ENCODE peak calls at places on chromosomes 4 and X, in six cellular contexts. V is choroid plexus epithelial cell, B is right lobe of liver, E is psoas muscle, W is progenitor cell of endocrine pancreas, P is fibroblast of the aortic adventitia. C is an unnamed sample.

GRCh38 chrX:134459683-134460004 is 321 bp upstream of the HPRT1 start:
- DNase-seq in V (peak; percentile 21), B (no peak), E (no peak), W (no peak), P (peak; percentile 15), C (no peak)

GRCh38 chr4:23028875-23029274 is 336.1 kb downstream of the GBA3 start:
- DNase-seq in V (no peak), B (no peak), E (no peak), W (no peak), P (no peak), C (no peak)

GRCh38 chrX:31038585-31039326 is 33.1 kb downstream of the FTHL17 start:
- DNase-seq in V (peak; percentile 63), B (no peak), E (no peak), W (no peak), P (peak; percentile 38), C (peak; percentile 47)

GRCh38 chr4:169724251-169724650 is 33.5 kb downstream of the HPF1 start:
- DNase-seq in V (peak; percentile 38), B (no peak), E (no peak), W (no peak), P (peak; percentile 79), C (no peak)

GRCh38 chrX:52574416-52575275 is 57.8 kb upstream of the XAGE1B start:
- DNase-seq in V (peak; percentile 75), B (no peak), E (no peak), W (no peak), P (peak; percentile 69), C (peak; percentile 26)

GRCh38 chrX:132963846-132964245 is 5.4 kb upstream of the HS6ST2 start:
- DNase-seq in V (no peak), B (no peak), E (no peak), W (no peak), P (no peak), C (no peak)

GRCh38 chr4:174474457-174475075 is 47.7 kb downstream of the HPGD start:
- DNase-seq in V (no peak), B (no peak), E (peak; percentile 46), W (no peak), P (no peak), C (no peak)

GRCh38 chrX:44872319-44872816 is 620 bp upstream of the KDM6A start:
- DNase-seq in V (peak; percentile 14), B (no peak), E (no peak), W (peak; percentile 42), P (no peak), C (peak; percentile 43)

GRCh38 chr4:153649572-153649991 is 34.5 kb upstream of the TLR2 start:
- DNase-seq in V (peak; percentile 51), B (no peak), E (no peak), W (no peak), P (no peak), C (no peak)

GRCh38 chr4:163603246-163603645 is 108.8 kb downstream of the TMA16 start:
- DNase-seq in V (peak; percentile 1), B (no peak), E (no peak), W (no peak), P (no peak), C (no peak)

GRCh38 chrX:13520931-13521330 is 48.5 kb upstream of the EGFL6 start:
- DNase-seq in V (peak; percentile 5), B (no peak), E (no peak), W (no peak), P (peak; percentile 56), C (no peak)

GRCh38 chrX:67622053-67622452 is 78.2 kb downstream of the AR start:
- DNase-seq in V (no peak), B (no peak), E (no peak), W (no peak), P (no peak), C (no peak)

GRCh38 chr4:138010639-138011038 is 231.5 kb downstream of the SLC7A11 start:
- DNase-seq in V (no peak), B (no peak), E (no peak), W (no peak), P (no peak), C (no peak)

GRCh38 chr4:142883433-142883832 is 37.3 kb upstream of the INPP4B start:
- DNase-seq in V (peak; percentile 28), B (no peak), E (no peak), W (no peak), P (peak; percentile 2), C (no peak)

GRCh38 chr4:80070880-80071620 is 2.0 kb downstream of the ANTXR2 start:
- DNase-seq in V (peak; percentile 36), B (no peak), E (no peak), W (no peak), P (peak; percentile 39), C (no peak)

GRCh38 chr4:1300466-1301455 is 11.1 kb downstream of the MAEA start:
- DNase-seq in V (peak; percentile 70), B (no peak), E (peak; percentile 82), W (no peak), P (peak; percentile 9), C (no peak)

GRCh38 chr4:38920186-38920585 is 52.6 kb downstream of the FAM114A1 start:
- DNase-seq in V (peak; percentile 30), B (no peak), E (no peak), W (no peak), P (peak; percentile 27), C (no peak)

GRCh38 chrX:19721726-19722370 is 165.6 kb downstream of the SH3KBP1 start:
- DNase-seq in V (no peak), B (peak; percentile 68), E (no peak), W (no peak), P (no peak), C (no peak)

GRCh38 chrX:103607385-103608304 is at the start of gene TCEAL3:
- DNase-seq in V (peak; percentile 39), B (peak; percentile 46), E (peak; percentile 71), W (peak; percentile 30), P (peak; percentile 34), C (peak; percentile 54)

DNA sequence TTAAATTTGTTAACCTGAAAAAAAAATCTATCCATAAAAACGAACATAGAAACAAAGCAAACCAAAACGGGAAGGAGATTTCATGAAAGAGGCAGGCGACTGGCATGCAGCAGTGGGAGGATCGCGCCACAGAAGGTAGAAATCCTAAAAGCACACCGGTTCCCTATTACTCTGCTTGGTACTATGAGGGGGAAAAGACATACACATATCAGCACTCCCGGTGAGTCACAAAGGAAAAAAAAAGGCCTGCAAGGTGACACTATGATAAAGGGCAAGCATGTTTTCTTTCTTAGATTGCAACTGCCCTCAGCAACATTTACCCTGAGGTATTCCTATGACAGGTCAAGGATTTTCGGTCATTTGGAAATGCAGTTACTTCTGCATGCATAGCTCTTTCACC is 60.6 kb upstream of the NAP1L5 start:
- DNase-seq in V (no peak), B (no peak), E (no peak), W (no peak), P (no peak), C (no peak)
- TF ChIP-seq CTCF in V (no peak), B (no peak), E (no peak), W (no peak), P (no peak), C (no peak)

GRCh38 chr4:3514806-3515421 is 17.3 kb downstream of the LRPAP1 start:
- DNase-seq in V (no peak), B (no peak), E (peak; percentile 53), W (no peak), P (no peak), C (peak; percentile 48)
- TF ChIP-seq CTCF in V (peak; percentile 38), B (no peak), E (no peak), W (peak; percentile 50), P (peak; percentile 22), C (peak; percentile 27)

DNA sequence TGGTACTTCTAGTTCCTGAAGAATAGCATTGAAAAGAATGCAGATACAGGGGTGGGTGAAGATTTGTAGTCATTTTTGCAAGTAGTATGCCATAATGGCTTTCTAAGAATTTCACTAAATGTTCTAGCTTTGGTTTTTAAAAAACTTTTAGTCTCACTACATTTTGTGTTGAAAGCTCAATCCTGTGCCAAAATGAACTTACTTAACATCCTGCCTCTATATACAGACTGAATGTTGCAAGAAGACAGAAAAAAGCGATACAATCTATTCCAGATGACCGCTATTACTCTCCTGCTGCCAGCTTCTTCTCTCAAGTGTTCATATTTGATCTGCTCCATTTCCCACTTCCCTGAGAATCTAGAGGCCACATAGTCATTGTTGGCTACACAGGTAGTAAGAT is 977.0 kb upstream of the ADGRL3 start:
- DNase-seq in V (peak; percentile 59), B (no peak), E (no peak), W (no peak), P (no peak), C (no peak)
- TF ChIP-seq CTCF in V (no peak), B (no peak), E (no peak), W (no peak), P (no peak), C (no peak)

DNA sequence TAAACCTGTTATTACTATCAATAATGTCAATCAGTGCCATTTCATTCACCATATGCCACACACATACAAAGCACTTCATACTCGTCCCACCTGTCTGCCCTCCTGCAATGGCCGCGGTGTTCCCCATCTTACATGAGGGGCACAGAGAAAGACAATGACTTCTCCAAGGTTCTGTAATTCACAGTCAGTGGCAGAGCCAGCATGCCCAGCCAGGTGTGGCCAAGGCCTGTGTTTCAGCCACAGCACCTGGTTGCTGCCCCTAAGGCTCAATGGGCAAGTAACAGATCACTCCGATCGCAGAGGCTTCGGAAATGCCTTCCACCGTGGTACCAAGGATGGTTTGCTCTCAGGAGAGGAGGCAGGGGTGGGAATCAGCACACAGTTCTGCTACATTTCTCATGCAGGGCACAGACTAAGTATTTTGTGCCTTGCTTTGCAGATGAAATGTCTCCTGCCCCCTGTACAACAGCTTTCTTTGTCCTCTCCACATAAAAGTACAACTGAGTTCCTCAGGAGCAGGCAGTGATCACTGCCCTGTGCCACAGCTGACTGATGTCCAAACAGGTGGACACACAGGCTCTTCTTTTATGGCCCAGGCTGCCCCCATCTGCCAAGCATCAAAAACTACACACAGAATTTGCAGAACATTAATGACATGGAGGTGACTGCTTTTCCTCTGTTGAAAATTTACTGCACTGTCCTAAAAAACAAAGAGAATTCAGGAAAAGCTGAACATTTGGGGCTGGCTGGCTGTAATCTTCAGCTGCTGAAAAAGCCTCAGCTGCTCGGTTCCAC is 10.8 kb downstream of the AFAP1 start:
- DNase-seq in V (peak; percentile 67), B (no peak), E (no peak), W (no peak), P (no peak), C (no peak)
- TF ChIP-seq CTCF in V (peak; percentile 60), B (no peak), E (peak; percentile 52), W (peak; percentile 10), P (peak; percentile 16), C (no peak)

GRCh38 chrX:39096599-39096998 is 295.3 kb downstream of the MID1IP1 start:
- DNase-seq in V (no peak), B (no peak), E (no peak), W (no peak), P (no peak), C (no peak)
- TF ChIP-seq CTCF in V (no peak), B (no peak), E (no peak), W (no peak), P (no peak), C (no peak)

GRCh38 chrX:65932173-65933084 is 107.5 kb downstream of the VSIG4 start:
- DNase-seq in V (no peak), B (no peak), E (no peak), W (no peak), P (no peak), C (no peak)
- TF ChIP-seq CTCF in V (no peak), B (no peak), E (no peak), W (no peak), P (no peak), C (no peak)